ENCODE peak calls at places on chromosomes 7 and 10, in five cellular contexts. Z is A549, C is endothelial cell of umbilical vein, V is ovary, E is K562. U is an unnamed sample.
A peak's percentile ranks its signal among the peaks of the same experiment; 100 is the strongest.

GRCh38 chr7:30862987-30863693 is 48.5 kb upstream of the AQP1 start:
- DNase-seq in Z (no peak), C (no peak), V (no peak), E (no peak), U (no peak)

GRCh38 chr7:151672706-151673105 is 153.0 kb upstream of the RHEB start:
- DNase-seq in Z (no peak), C (peak; percentile 56), V (peak; percentile 70), E (no peak), U (no peak)

GRCh38 chr10:110860576-110861241 is 11.0 kb upstream of the PDCD4 start:
- DNase-seq in Z (no peak), C (no peak), V (no peak), E (no peak), U (no peak)

GRCh38 chr7:37916673-37917660 is at the start of gene SFRP4:
- DNase-seq in Z (peak; percentile 47), C (peak; percentile 56), V (peak; percentile 91), E (peak; percentile 31), U (peak; percentile 74)

GRCh38 chr10:100535715-100536353 is at the start of gene HIF1AN:
- DNase-seq in Z (peak; percentile 98), C (peak; percentile 93), V (peak; percentile 89), E (peak; percentile 85), U (peak; percentile 94)

GRCh38 chr10:34333513-34333912 is 481.6 kb downstream of the PARD3 start:
- DNase-seq in Z (no peak), C (no peak), V (no peak), E (no peak), U (no peak)

GRCh38 chr7:28807396-28807994 is 150.6 kb downstream of the TRIL start:
- DNase-seq in Z (no peak), C (no peak), V (no peak), E (no peak), U (no peak)

GRCh38 chr10:32005050-32005449 is 51.2 kb downstream of the KIF5B start:
- DNase-seq in Z (peak; percentile 39), C (peak; percentile 57), V (no peak), E (peak; percentile 49), U (peak; percentile 57)

DNA sequence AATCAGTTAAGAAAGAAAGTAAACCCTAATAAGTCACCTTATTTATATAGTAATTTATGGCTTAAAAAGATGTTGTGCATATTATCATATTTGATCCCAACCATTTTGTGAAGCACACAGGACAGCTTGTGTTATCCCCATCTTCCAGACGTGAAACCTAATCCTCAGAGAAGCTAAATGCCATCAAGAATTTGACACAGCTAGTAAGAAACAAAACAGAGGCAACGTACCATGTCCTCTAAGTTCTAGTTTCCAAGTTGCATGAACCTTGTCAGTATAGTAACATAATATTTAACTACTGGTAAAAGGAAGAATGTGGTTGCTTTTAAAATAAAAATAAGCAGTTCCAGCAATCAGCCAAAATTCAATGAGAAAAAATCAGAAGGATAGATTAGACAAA is 41.5 kb downstream of the PTN start:
- DNase-seq in Z (no peak), C (no peak), V (no peak), E (no peak), U (no peak)
- TF ChIP-seq POLR2A in Z (no peak), C (no peak), V (no peak), E (no peak), U (no peak)

GRCh38 chr10:77863446-77863845 is 63.1 kb downstream of the DLG5 start:
- DNase-seq in Z (no peak), C (peak; percentile 17), V (no peak), E (no peak), U (no peak)

GRCh38 chr10:77865585-77866324 is 60.8 kb downstream of the DLG5 start:
- DNase-seq in Z (no peak), C (no peak), V (no peak), E (no peak), U (no peak)

GRCh38 chr10:77867124-77867715 is 59.3 kb downstream of the DLG5 start:
- DNase-seq in Z (no peak), C (no peak), V (no peak), E (no peak), U (no peak)

GRCh38 chr10:77864151-77864851 is 62.3 kb downstream of the DLG5 start:
- DNase-seq in Z (no peak), C (no peak), V (no peak), E (no peak), U (no peak)

DNA sequence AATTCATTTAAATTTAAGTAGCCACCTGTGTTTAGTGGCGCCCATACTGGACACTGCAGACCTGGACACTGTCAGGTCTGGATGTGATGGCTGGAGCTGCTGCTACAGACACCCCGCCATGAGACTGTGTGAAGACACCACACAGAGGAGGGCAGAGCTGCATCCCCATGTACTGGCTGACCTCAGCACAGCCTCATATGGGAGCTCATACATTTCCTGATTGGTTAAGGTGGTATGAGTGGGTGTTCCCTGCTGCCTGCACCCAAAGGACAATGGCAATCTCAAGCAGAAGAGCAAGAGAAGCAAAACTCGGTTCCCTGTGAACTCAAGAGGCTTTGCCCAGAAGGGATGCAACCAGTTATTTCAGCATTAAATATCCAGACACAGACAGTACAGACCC is 60.0 kb downstream of the DLG5 start:
- DNase-seq in Z (no peak), C (no peak), V (no peak), E (no peak), U (no peak)
- TF ChIP-seq POLR2A in Z (no peak), C (no peak), V (no peak), E (no peak), U (no peak)

DNA sequence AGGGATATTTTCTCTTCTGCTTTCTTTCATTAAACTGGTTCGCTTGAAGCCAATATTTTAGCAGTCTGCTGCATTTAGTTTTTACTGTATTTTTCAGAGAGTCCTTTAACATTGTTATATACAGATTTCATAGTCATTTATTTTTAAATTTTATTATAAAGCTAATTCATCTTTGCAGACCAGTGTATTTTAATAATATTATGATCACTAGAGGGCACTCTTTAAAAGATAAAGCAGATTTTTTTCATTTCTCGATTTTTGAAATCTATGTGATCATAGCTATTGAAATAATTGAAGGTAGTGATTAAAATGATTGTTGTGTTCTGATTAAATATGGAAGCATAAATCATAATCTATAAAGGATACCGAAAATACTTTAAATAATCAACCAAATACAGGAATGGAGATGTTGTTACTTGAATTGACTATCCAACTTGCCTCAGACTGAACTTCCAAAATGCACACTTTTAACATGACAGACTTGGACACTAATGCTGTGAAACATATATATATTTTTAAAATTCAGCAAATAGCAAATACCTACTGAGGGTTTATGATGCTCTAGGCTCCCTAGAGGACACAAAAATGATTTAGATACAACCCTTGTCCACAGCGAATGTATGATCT is 35.2 kb downstream of the ST7 start:
- DNase-seq in Z (peak; percentile 30), C (peak; percentile 33), V (no peak), E (no peak), U (peak; percentile 15)
- TF ChIP-seq POLR2A in Z (no peak), C (no peak), V (no peak), E (no peak), U (no peak)

DNA sequence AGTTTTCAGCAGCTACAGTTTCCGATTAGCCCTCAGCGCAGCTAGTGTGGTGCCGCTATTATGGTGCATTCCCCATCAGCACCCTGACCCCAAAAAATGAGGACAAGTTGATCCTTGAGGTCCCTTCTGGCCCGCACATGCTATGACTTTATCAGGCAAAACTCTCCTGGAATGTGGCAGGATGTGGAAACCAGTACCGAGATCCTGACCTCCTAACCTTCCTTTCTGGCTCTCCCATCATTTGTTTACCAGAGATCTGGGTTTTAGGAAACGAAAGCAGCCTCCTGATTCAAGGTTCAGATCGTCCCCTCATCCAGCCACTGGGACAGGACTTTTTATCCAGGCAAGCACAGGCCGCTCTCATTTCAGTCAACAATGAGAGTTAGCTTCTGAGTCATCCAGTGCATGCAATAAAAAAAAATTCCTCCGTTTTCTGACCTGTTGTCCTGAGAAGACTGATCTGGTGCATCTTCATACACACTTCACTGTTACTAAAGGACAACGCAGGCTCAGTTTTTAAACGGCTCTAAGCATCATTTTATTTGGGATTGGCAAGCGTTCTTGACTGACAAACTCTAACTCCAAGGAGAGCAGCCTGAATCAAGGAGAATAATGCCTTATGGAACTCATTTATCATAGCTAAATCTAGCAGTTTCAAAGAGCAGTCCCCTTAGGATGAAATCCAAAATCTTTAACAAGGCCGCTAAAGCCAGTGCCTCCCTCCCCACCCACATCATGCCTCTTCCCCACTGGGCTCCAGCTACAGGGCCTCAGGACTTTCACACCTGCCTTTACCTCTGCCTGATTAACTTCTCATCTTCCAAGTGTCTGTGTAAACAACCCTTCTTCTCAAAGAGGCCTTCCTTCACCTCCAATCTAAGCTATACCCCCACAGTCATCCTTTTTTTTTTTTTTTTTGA is 17.1 kb downstream of the PDLIM1 start:
- DNase-seq in Z (peak; percentile 76), C (peak; percentile 89), V (no peak), E (no peak), U (no peak)
- TF ChIP-seq POLR2A in Z (no peak), C (no peak), V (no peak), E (no peak), U (no peak)

U was measured in erythroblast.